ENCODE peak calls at places on chromosomes 16 and 17, in nine cellular contexts. P is activated CD8-positive, alpha-beta T cell treated with anti-CD3 and anti-CD28 coated beads for 36 hours; L is psoas muscle; B is spleen; S is brain microvascular endothelial cell; I is IMR-90; U is foreskin fibroblast; K is PC-3; Z is RWPE1. E is an unnamed sample.

GRCh38 chr16:75112281-75113045 is 4.1 kb downstream of the LDHD start:
- DNase-seq in I (no peak), S (no peak), L (no peak), Z (no peak), P (no peak), B (peak), U (no peak), K (no peak), E (no peak)

GRCh38 chr17:6497496-6498221 is 53.4 kb downstream of the PIMREG start:
- DNase-seq in P (no peak), K (no peak), L (no peak), B (peak), I (no peak), S (no peak), Z (no peak), U (no peak), E (peak)

GRCh38 chr16:4654387-4654901 is 29.8 kb downstream of the MGRN1 start:
- DNase-seq in U (no peak), Z (no peak), L (no peak), S (no peak), P (no peak), K (no peak), I (no peak), B (no peak), E (no peak)

GRCh38 chr16:84234656-84235285 is 5.0 kb downstream of the KCNG4 start:
- DNase-seq in U (no peak), Z (no peak), L (no peak), K (no peak), P (no peak), S (no peak), B (no peak), I (no peak), E (no peak)

GRCh38 chr17:50501054-50501453 is 7.2 kb upstream of the MYCBPAP start:
- DNase-seq in Z (no peak), B (no peak), I (no peak), S (peak), P (peak), K (peak), L (no peak), U (no peak), E (no peak)

GRCh38 chr17:81708739-81709185 is 3.3 kb upstream of the SLC25A10 start:
- DNase-seq in P (no peak), L (no peak), Z (no peak), S (no peak), B (peak), U (no peak), I (no peak), K (no peak), E (no peak)

GRCh38 chr16:9934723-9935508 is 247.3 kb downstream of the GRIN2A start:
- DNase-seq in B (no peak), P (no peak), S (no peak), U (no peak), L (peak), I (no peak), Z (no peak), K (no peak), E (no peak)

GRCh38 chr17:7001562-7001961 is 5.7 kb downstream of the ALOX12 start:
- DNase-seq in L (no peak), K (no peak), S (peak), U (no peak), Z (no peak), I (no peak), B (no peak), P (peak), E (no peak)

GRCh38 chr16:48110982-48111381 is 44.8 kb downstream of the ABCC12 start:
- DNase-seq in I (no peak), B (no peak), Z (no peak), P (no peak), L (no peak), U (no peak), K (no peak), S (no peak), E (no peak)
- TF ChIP-seq CTCF in I (no peak), B (no peak), Z (no peak), P (no peak), L (no peak), U (no peak), K (no peak), S (no peak), E (no peak)

DNA sequence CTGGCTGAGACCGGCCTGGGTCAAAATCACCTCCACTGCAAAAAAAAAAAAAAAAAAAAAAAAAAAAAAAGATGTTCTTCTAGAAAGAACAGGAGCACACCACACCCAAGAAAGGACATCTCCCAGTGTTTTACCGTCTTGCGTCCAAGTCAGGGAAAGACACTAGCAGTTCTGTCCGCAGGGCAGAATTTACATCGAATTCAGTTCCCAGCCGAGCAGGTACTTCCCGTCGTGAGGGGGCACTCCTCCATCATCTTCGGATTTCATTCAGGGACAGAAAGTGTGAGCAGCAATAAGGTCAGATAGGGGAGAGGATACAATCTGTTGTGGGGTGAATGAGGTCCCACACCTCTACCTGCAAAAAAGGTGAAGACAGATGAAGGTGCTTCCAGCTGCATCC is 574.7 kb downstream of the KCNJ18 start:
- DNase-seq in I (no peak), S (no peak), U (no peak), L (no peak), K (no peak), P (no peak), Z (no peak), B (no peak), E (no peak)
- TF ChIP-seq CTCF in I (no peak), S (no peak), U (no peak), L (no peak), K (no peak), P (no peak), Z (no peak), B (no peak), E (no peak)

GRCh38 chr16:680967-681745 is 946 bp downstream of the STUB1 start:
- DNase-seq in P (no peak), U (peak), L (peak), K (peak), S (no peak), I (peak), Z (no peak), B (peak), E (no peak)
- TF ChIP-seq CTCF in P (no peak), U (no peak), L (no peak), K (peak), S (peak), I (peak), Z (no peak), B (no peak), E (peak)

GRCh38 chr17:8883353-8883752 is 15.9 kb upstream of the PIK3R6 start:
- DNase-seq in Z (no peak), L (no peak), U (no peak), I (no peak), B (no peak), P (no peak), S (no peak), K (no peak), E (no peak)
- TF ChIP-seq CTCF in Z (no peak), L (no peak), U (no peak), I (no peak), B (no peak), P (no peak), S (no peak), K (no peak), E (no peak)

GRCh38 chr16:79168321-79168720 is 432.2 kb downstream of the MAF start:
- DNase-seq in Z (no peak), U (no peak), K (no peak), L (no peak), B (no peak), S (no peak), P (no peak), I (no peak), E (no peak)

GRCh38 chr16:79170565-79171242 is 429.8 kb downstream of the MAF start:
- DNase-seq in U (no peak), I (no peak), Z (no peak), L (peak), K (no peak), B (no peak), P (no peak), S (peak), E (no peak)

GRCh38 chr16:79167893-79168292 is 432.6 kb downstream of the MAF start:
- DNase-seq in K (no peak), P (no peak), S (no peak), B (no peak), Z (no peak), L (no peak), U (no peak), I (no peak), E (no peak)

GRCh38 chr16:79171504-79172240 is 428.9 kb downstream of the MAF start:
- DNase-seq in S (no peak), K (no peak), B (no peak), I (no peak), Z (no peak), U (no peak), L (no peak), P (no peak), E (no peak)

DNA sequence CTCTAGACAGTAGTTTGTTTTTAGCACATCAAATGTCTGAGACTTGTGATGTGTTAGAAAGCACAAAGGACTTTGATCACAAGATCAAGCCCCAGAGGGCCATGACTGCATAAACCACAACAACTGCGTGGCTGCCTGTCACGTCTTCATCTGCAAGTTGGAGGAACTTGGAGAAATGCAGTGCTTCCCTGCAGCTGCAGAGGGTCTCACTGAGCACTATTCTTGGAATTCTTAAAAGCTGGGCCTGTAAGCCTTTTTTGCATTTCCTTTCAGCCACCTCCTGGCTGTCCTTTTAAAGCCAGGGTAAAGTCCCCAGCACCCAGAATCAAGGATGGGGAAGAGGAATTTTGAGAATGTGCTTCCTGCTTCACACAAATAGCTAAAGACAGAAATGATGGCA is 431.3 kb downstream of the MAF start:
- DNase-seq in P (peak), B (no peak), Z (no peak), I (no peak), K (no peak), S (peak), L (no peak), U (no peak), E (no peak)
- TF ChIP-seq CTCF in P (no peak), B (no peak), Z (no peak), I (no peak), K (no peak), S (no peak), L (no peak), U (no peak), E (peak)

GRCh38 chr16:52912565-52913173 is 140.0 kb downstream of the CHD9NB start:
- DNase-seq in P (peak), K (peak), S (peak), L (peak), I (peak), B (no peak), U (peak), Z (peak), E (no peak)

GRCh38 chr16:52914428-52914827 is 138.3 kb downstream of the CHD9NB start:
- DNase-seq in Z (no peak), U (no peak), L (no peak), B (no peak), K (no peak), I (no peak), S (no peak), P (no peak), E (no peak)
- TF ChIP-seq CTCF in Z (no peak), U (no peak), L (no peak), B (no peak), K (no peak), I (no peak), S (no peak), P (no peak), E (no peak)

GRCh38 chr16:13839577-13839976 is 80.4 kb upstream of the ERCC4 start:
- DNase-seq in I (no peak), B (no peak), U (no peak), L (no peak), Z (no peak), P (no peak), K (no peak), S (no peak), E (no peak)
- TF ChIP-seq CTCF in I (no peak), B (no peak), U (no peak), L (no peak), Z (no peak), P (no peak), K (no peak), S (no peak), E (no peak)

E was measured in chondrocyte.